ENCODE peak calls at places on chromosomes 3 and 15, in six cellular contexts. V is uterus, K is K562, W is IMR-90, Z is body of pancreas, O is stomach. Q is an unnamed sample. For H3K27me3, the result is how much of the 10 kb centered on the place peaks cover.

GRCh38 chr15:41490355-41490754 is 3.3 kb upstream of the ITPKA start:
- DNase-seq in V (no peak), K (peak), W (peak), Z (no peak), O (no peak), Q (no peak)

GRCh38 chr3:184474907-184475306 is 86.7 kb upstream of the EPHB3 start:
- DNase-seq in V (no peak), K (no peak), W (no peak), Z (no peak), O (no peak), Q (no peak)

GRCh38 chr3:131981381-131981780 is 53.4 kb downstream of the CPNE4 start:
- DNase-seq in V (no peak), K (no peak), W (no peak), Z (no peak), O (no peak), Q (no peak)

GRCh38 chr3:72888546-72889309 is 882 bp downstream of the GXYLT2 start:
- DNase-seq in V (peak), K (no peak), W (peak), Z (peak), O (no peak), Q (no peak)

GRCh38 chr3:126811530-126811929 is 107.5 kb downstream of the CHCHD6 start:
- DNase-seq in V (no peak), K (no peak), W (peak), Z (no peak), O (no peak), Q (no peak)

GRCh38 chr15:67839358-67839928 is 402 bp downstream of the RNU6-1 start:
- DNase-seq in V (no peak), K (peak), W (peak), Z (no peak), O (no peak), Q (no peak)

GRCh38 chr3:43478380-43478779 is 143.4 kb downstream of the ANO10 start:
- DNase-seq in V (no peak), K (no peak), W (no peak), Z (no peak), O (no peak), Q (no peak)

GRCh38 chr3:142278451-142278850 is 53.1 kb upstream of the GK5 start:
- DNase-seq in V (no peak), K (no peak), W (peak), Z (no peak), O (no peak), Q (no peak)

GRCh38 chr3:144692488-144692887 is 720.9 kb downstream of the DIPK2A start:
- DNase-seq in V (no peak), K (no peak), W (no peak), Z (no peak), O (no peak), Q (no peak)

GRCh38 chr3:150462108-150462507 is 54.0 kb downstream of the TSC22D2 start:
- DNase-seq in V (no peak), K (peak), W (no peak), Z (no peak), O (no peak), Q (no peak)

GRCh38 chr15:55250392-55250791 is 39.2 kb downstream of the RAB27A start:
- DNase-seq in V (no peak), K (no peak), W (peak), Z (peak), O (no peak), Q (no peak)

GRCh38 chr3:158642474-158643210 is 1.7 kb upstream of the GFM1 start:
- DNase-seq in V (no peak), K (peak), W (no peak), Z (no peak), O (no peak), Q (no peak)

GRCh38 chr3:124780356-124780755 is 50.1 kb downstream of the UMPS start:
- DNase-seq in V (peak), K (no peak), W (peak), Z (peak), O (no peak), Q (peak)

GRCh38 chr3:16884084-16884747 is 539 bp upstream of the PLCL2 start:
- DNase-seq in V (peak), K (peak), W (peak), Z (peak), O (peak), Q (peak)

GRCh38 chr15:29613951-29614382 is 208.3 kb downstream of the TJP1 start:
- DNase-seq in V (no peak), K (peak), W (no peak), Z (no peak), O (no peak), Q (no peak)

GRCh38 chr15:98779463-98780071 is 131.2 kb downstream of the IGF1R start:
- DNase-seq in V (peak), K (peak), W (peak), Z (peak), O (peak), Q (peak)

GRCh38 chr3:102206506-102207145 is 228.2 kb upstream of the ZPLD1 start:
- DNase-seq in V (peak), K (no peak), W (peak), Z (peak), O (peak), Q (peak)

GRCh38 chr3:20503394-20504082 is 317.5 kb upstream of the SGO1 start:
- DNase-seq in V (no peak), K (no peak), W (no peak), Z (no peak), O (no peak), Q (no peak)

GRCh38 chr15:60002528-60003218 is 1.4 kb upstream of the FOXB1 start:
- DNase-seq in V (no peak), K (no peak), W (peak), Z (no peak), O (no peak), Q (no peak)

GRCh38 chr3:15797600-15798303 is at the start of gene ANKRD28:
- DNase-seq in V (no peak), K (peak), W (peak), Z (peak), O (no peak), Q (peak)

GRCh38 chr15:64274541-64274940 is 81.4 kb downstream of the CSNK1G1 start:
- DNase-seq in V (no peak), K (no peak), W (no peak), Z (no peak), O (no peak), Q (no peak)

GRCh38 chr3:174869448-174869847 is 10.3 kb downstream of the NAALADL2 start:
- DNase-seq in V (no peak), K (no peak), W (peak), Z (no peak), O (no peak), Q (no peak)

GRCh38 chr3:123110238-123110952 is 43.6 kb downstream of the PDIA5 start:
- DNase-seq in V (no peak), K (no peak), W (no peak), Z (no peak), O (no peak), Q (no peak)

GRCh38 chr3:32817561-32818430 is at the start of gene TRIM71:
- DNase-seq in V (no peak), K (no peak), W (no peak), Z (no peak), O (no peak), Q (no peak)

GRCh38 chr15:31440754-31441298 is 114.2 kb downstream of the KLF13 start:
- DNase-seq in V (peak), K (no peak), W (peak), Z (peak), O (peak), Q (no peak)

GRCh38 chr3:140568842-140569520 is 108.9 kb upstream of the TRIM42 start:
- DNase-seq in V (peak), K (no peak), W (no peak), Z (peak), O (peak), Q (no peak)

GRCh38 chr3:119702530-119703527 is at the start of gene CFAP91:
- DNase-seq in V (peak), K (peak), W (peak), Z (peak), O (peak), Q (peak)

GRCh38 chr3:150072576-150072975 is 101.9 kb upstream of the PFN2 start:
- DNase-seq in V (no peak), K (no peak), W (no peak), Z (no peak), O (no peak), Q (no peak)

GRCh38 chr3:36843065-36844051 is 79.0 kb upstream of the DCLK3 start:
- DNase-seq in V (no peak), K (peak), W (peak), Z (no peak), O (no peak), Q (no peak)

GRCh38 chr15:72540606-72541237 is 66.6 kb downstream of the ARIH1 start:
- DNase-seq in V (no peak), K (no peak), W (no peak), Z (no peak), O (no peak), Q (no peak)

GRCh38 chr15:67059127-67059553 is 6.3 kb upstream of the SMAD3 start:
- DNase-seq in V (no peak), K (no peak), W (no peak), Z (peak), O (peak), Q (no peak)

GRCh38 chr3:15108082-15108545 is 9.2 kb upstream of the RBSN start:
- DNase-seq in V (peak), K (peak), W (peak), Z (peak), O (peak), Q (peak)

GRCh38 chr3:39052613-39053012 is 797 bp downstream of the WDR48 start:
- DNase-seq in V (no peak), K (no peak), W (no peak), Z (no peak), O (no peak), Q (no peak)

GRCh38 chr3:53134631-53135232 is 4.5 kb upstream of the RFT1 start:
- DNase-seq in V (peak), K (peak), W (peak), Z (peak), O (peak), Q (peak)

GRCh38 chr3:62122819-62123218 is 250.5 kb downstream of the FEZF2 start:
- DNase-seq in V (no peak), K (no peak), W (no peak), Z (no peak), O (no peak), Q (no peak)

GRCh38 chr15:63565784-63566183 is 31.4 kb upstream of the FBXL22 start:
- DNase-seq in V (no peak), K (no peak), W (no peak), Z (no peak), O (no peak), Q (no peak)

GRCh38 chr3:27641888-27642601 is 80.1 kb downstream of the EOMES start:
- DNase-seq in V (no peak), K (no peak), W (no peak), Z (no peak), O (no peak), Q (no peak)

GRCh38 chr3:118245312-118245711 is 789.3 kb downstream of the IGSF11 start:
- DNase-seq in V (no peak), K (no peak), W (no peak), Z (no peak), O (no peak), Q (no peak)

GRCh38 chr15:37517106-37517505 is 416.8 kb upstream of the MEIS2 start:
- DNase-seq in V (no peak), K (no peak), W (no peak), Z (no peak), O (no peak), Q (no peak)

GRCh38 chr15:92901053-92901761 is 1.1 kb downstream of the CHD2 start:
- DNase-seq in V (no peak), K (no peak), W (no peak), Z (no peak), O (no peak), Q (no peak)

GRCh38 chr15:92898988-92899909 is 875 bp upstream of the CHD2 start:
- DNase-seq in V (no peak), K (no peak), W (peak), Z (no peak), O (no peak), Q (no peak)

GRCh38 chr15:92902020-92902419 is 1.9 kb downstream of the CHD2 start:
- DNase-seq in V (no peak), K (no peak), W (no peak), Z (no peak), O (no peak), Q (no peak)

GRCh38 chr15:92900712-92901052 is 558 bp downstream of the CHD2 start:
- DNase-seq in V (no peak), K (no peak), W (no peak), Z (no peak), O (no peak), Q (no peak)

GRCh38 chr15:92899910-92900711 is at the start of gene CHD2:
- DNase-seq in V (peak), K (peak), W (peak), Z (peak), O (peak), Q (peak)
- TF ChIP-seq POLR2A in V (peak), K (peak), W (peak), Z (peak), O (no peak), Q (peak)

DNA sequence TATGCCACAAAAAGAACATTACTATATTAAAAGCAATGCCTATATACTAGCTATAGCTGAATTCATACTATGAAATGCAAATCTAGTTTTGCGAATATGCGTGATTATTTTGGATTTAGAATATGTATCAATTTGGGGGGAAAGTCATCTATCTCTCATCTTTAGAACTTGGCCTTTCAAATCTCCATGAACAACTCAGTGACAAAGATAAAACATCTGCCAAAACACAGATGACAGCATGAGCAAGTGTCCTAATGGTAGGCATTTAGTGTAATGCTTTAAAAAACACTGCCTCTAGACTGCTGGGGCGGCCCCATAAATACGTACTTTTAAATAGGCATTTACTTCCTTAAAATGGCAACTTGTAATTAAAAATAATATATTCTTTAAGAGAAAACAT is 2.7 kb downstream of the CD47 start:
- DNase-seq in V (no peak), K (no peak), W (no peak), Z (no peak), O (no peak), Q (no peak)
- H3K4me3 ChIP-seq in V (no peak), K (no peak), W (no peak), Z (no peak), O (peak), Q (no peak)

GRCh38 chr3:12062605-12063004 is 58.4 kb downstream of the SYN2 start:
- DNase-seq in V (no peak), K (no peak), W (no peak), Z (no peak), O (no peak), Q (no peak)

GRCh38 chr3:12060139-12060831 is 56.1 kb downstream of the SYN2 start:
- DNase-seq in V (no peak), K (no peak), W (no peak), Z (no peak), O (no peak), Q (no peak)

GRCh38 chr3:12054245-12054644 is 50.1 kb downstream of the SYN2 start:
- DNase-seq in V (no peak), K (no peak), W (no peak), Z (no peak), O (no peak), Q (no peak)

GRCh38 chr3:12058408-12058807 is 54.2 kb downstream of the SYN2 start:
- DNase-seq in V (no peak), K (no peak), W (no peak), Z (no peak), O (no peak), Q (no peak)
- H3K27me3 ChIP-seq in V (under half), K (under half), W (under half), Z (under half), O (under half), Q (under half)

GRCh38 chr15:74382004-74382816 is 14.8 kb upstream of the CYP11A1 start:
- DNase-seq in V (peak), K (peak), W (peak), Z (peak), O (peak), Q (peak)
- TF ChIP-seq POLR2A in V (no peak), K (no peak), W (peak), Z (no peak), O (no peak), Q (no peak)

GRCh38 chr3:42061042-42061710 is 30.0 kb upstream of the TRAK1 start:
- DNase-seq in V (no peak), K (no peak), W (no peak), Z (no peak), O (no peak), Q (no peak)
- H3K4me3 ChIP-seq in V (no peak), K (no peak), W (no peak), Z (no peak), O (no peak), Q (peak)

GRCh38 chr15:74159773-74160172 is 13.7 kb upstream of the ISLR start:
- DNase-seq in V (no peak), K (no peak), W (no peak), Z (no peak), O (no peak), Q (no peak)
- H3K27me3 ChIP-seq in V (under half), K (under half), W (half or more), Z (under half), O (under half), Q (under half)

GRCh38 chr3:40505599-40506462 is at the start of gene ZNF620:
- DNase-seq in V (peak), K (peak), W (peak), Z (peak), O (peak), Q (peak)
- TF ChIP-seq POLR2A in V (no peak), K (peak), W (peak), Z (peak), O (no peak), Q (peak)

GRCh38 chr15:39919396-39919739 is 698 bp downstream of the GPR176 start:
- DNase-seq in V (no peak), K (no peak), W (no peak), Z (no peak), O (no peak), Q (no peak)

GRCh38 chr15:39920510-39921273 is 626 bp upstream of the GPR176 start:
- DNase-seq in V (peak), K (peak), W (peak), Z (peak), O (peak), Q (peak)

GRCh38 chr15:39921274-39921638 is 1.2 kb upstream of the GPR176 start:
- DNase-seq in V (no peak), K (no peak), W (no peak), Z (no peak), O (no peak), Q (no peak)

GRCh38 chr15:39919740-39920509 is at the start of gene GPR176:
- DNase-seq in V (peak), K (no peak), W (peak), Z (peak), O (no peak), Q (no peak)

DNA sequence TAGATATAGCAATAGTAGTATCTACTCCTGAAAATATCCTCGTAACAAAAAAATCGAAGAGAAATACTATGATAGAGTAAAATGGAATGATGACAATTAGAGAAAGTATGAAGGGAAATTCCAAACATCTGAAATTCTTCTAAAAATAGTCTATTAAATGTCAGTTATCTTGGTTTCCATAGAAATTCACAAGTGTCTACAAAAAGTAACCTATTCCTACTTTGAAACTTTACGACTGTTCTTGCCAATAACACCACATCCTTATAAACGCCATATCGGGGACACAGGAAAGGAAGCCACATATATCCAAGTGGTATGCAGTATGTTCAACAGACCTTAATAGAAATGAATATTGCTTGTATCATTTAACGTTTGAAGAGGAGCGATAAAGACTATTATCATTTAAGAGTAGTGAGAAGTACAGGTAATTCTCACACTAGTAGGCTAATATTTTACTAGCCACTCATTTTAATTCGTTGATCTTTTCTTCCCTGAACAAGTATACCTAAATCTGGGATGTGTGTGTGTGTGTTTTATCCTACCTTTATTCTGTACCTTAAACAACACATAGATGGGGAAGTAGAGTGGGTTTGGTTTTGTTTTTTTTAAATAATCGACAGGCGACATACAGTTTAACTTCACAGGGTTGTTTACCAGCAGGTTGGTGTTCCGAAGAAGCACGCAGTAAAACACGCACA is 1.2 kb downstream of the GPR176 start:
- DNase-seq in V (no peak), K (no peak), W (peak), Z (no peak), O (no peak), Q (no peak)
- H3K4me3 ChIP-seq in V (peak), K (no peak), W (peak), Z (no peak), O (peak), Q (peak)

DNA sequence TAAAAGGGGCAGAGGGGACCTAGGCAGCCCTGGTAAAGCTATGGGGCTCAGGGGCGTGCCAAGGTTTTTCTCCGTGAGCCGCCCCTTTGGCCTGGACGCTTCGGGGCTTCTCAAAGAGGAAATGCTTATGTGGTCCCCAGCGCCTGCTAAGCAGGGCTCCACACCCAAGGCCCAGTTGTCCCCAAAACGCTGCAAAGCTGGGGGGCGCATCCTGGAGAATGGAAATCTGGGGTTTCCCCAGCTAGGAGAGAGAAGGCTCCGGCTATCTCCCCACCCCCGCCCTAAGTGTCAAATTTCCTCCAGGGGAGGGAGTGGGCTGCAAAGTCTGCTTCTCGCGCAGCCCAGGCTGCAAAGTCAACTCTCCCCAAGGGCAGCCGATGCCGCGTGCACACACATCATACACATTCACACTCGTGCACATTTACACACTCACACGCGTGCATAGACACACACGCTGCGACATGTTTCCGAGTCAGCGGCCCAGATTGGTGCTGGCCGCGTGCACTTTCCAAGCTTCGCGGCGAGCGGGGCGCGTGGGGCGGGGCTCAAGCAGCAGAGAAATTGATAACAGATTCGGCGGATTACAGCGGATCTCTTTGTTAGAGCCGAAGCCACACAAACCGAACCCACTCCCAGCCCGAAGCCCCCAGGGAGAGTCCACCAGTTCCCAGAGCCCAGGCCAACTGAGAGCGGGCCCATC is 4.5 kb downstream of the WNT5A start:
- DNase-seq in V (no peak), K (no peak), W (peak), Z (no peak), O (no peak), Q (no peak)
- H3K27me3 ChIP-seq in V (under half), K (under half), W (under half), Z (under half), O (half or more), Q (under half)

Q was measured in gastrocnemius medialis.